ENCODE peak calls at places on chromosomes 2 and 18, in four cellular contexts. One of them, this sample, is unnamed.

GRCh38 chr18:40939636-40940035 is 1015.4 kb upstream of the PIK3C3 start:
- DNase-seq in LoVo: no peak
- DNase-seq in heart left ventricle: no peak
- DNase-seq in substantia nigra: no peak
- DNase-seq in this sample: no peak

GRCh38 chr2:128091691-128092050 is 671 bp downstream of the UGGT1 start:
- DNase-seq in substantia nigra: no peak
- DNase-seq in heart left ventricle: no peak
- DNase-seq in LoVo: peak
- DNase-seq in this sample: no peak

GRCh38 chr2:117745537-117745936 is 69.0 kb upstream of the DDX18 start:
- DNase-seq in heart left ventricle: no peak
- DNase-seq in substantia nigra: no peak
- DNase-seq in LoVo: no peak
- DNase-seq in this sample: no peak

GRCh38 chr2:181077128-181077709 is 96.8 kb downstream of the UBE2E3 start:
- DNase-seq in LoVo: peak
- DNase-seq in substantia nigra: no peak
- DNase-seq in heart left ventricle: no peak
- DNase-seq in this sample: peak

GRCh38 chr18:76463872-76464271 is 31.2 kb downstream of the ZNF516 start:
- DNase-seq in heart left ventricle: no peak
- DNase-seq in substantia nigra: no peak
- DNase-seq in LoVo: no peak
- DNase-seq in this sample: no peak

GRCh38 chr2:235191933-235192332 is 240.1 kb downstream of the SH3BP4 start:
- DNase-seq in heart left ventricle: no peak
- DNase-seq in LoVo: no peak
- DNase-seq in substantia nigra: no peak
- DNase-seq in this sample: no peak

GRCh38 chr2:8756230-8756629 is 74.4 kb downstream of the ID2 start:
- DNase-seq in LoVo: no peak
- DNase-seq in heart left ventricle: no peak
- DNase-seq in substantia nigra: no peak
- DNase-seq in this sample: no peak

GRCh38 chr18:2536493-2536892 is 34.8 kb downstream of the METTL4 start:
- DNase-seq in substantia nigra: no peak
- DNase-seq in LoVo: no peak
- DNase-seq in heart left ventricle: no peak
- DNase-seq in this sample: peak

GRCh38 chr2:171404258-171404657 is 29.5 kb downstream of the METTL8 start:
- DNase-seq in LoVo: peak
- DNase-seq in substantia nigra: no peak
- DNase-seq in heart left ventricle: no peak
- DNase-seq in this sample: no peak

GRCh38 chr18:35836932-35837331 is 135.5 kb upstream of the RMP24 start:
- DNase-seq in heart left ventricle: no peak
- DNase-seq in LoVo: no peak
- DNase-seq in substantia nigra: no peak
- DNase-seq in this sample: no peak

GRCh38 chr2:67581751-67582150 is 184.6 kb downstream of the ETAA1 start:
- DNase-seq in LoVo: no peak
- DNase-seq in substantia nigra: no peak
- DNase-seq in heart left ventricle: no peak
- DNase-seq in this sample: no peak

GRCh38 chr18:63994783-63995399 is 25.0 kb downstream of the SERPINB8 start:
- DNase-seq in LoVo: peak
- DNase-seq in substantia nigra: no peak
- DNase-seq in heart left ventricle: peak
- DNase-seq in this sample: peak

GRCh38 chr18:21341141-21341540 is 99.1 kb downstream of the GREB1L start:
- DNase-seq in substantia nigra: no peak
- DNase-seq in heart left ventricle: no peak
- DNase-seq in LoVo: no peak
- DNase-seq in this sample: no peak

GRCh38 chr2:113178891-113179290 is 5.1 kb downstream of the PSD4 start:
- DNase-seq in substantia nigra: no peak
- DNase-seq in heart left ventricle: no peak
- DNase-seq in LoVo: no peak
- DNase-seq in this sample: no peak

GRCh38 chr18:55821219-55821618 is 233.2 kb upstream of the TCF4 start:
- DNase-seq in LoVo: no peak
- DNase-seq in substantia nigra: no peak
- DNase-seq in heart left ventricle: no peak
- DNase-seq in this sample: no peak

GRCh38 chr18:44852818-44853217 is 172.1 kb downstream of the SETBP1 start:
- DNase-seq in heart left ventricle: no peak
- DNase-seq in LoVo: no peak
- DNase-seq in substantia nigra: no peak
- DNase-seq in this sample: no peak

GRCh38 chr2:1995987-1996386 is 251.7 kb upstream of the PXDN start:
- DNase-seq in substantia nigra: no peak
- DNase-seq in heart left ventricle: no peak
- DNase-seq in LoVo: no peak
- DNase-seq in this sample: no peak

GRCh38 chr2:118056165-118056534 is 32.1 kb upstream of the INSIG2 start:
- DNase-seq in LoVo: no peak
- DNase-seq in substantia nigra: no peak
- DNase-seq in heart left ventricle: peak
- DNase-seq in this sample: no peak

This sample was measured in hepatocyte.